ENCODE peak calls at places on chromosome 16, in five cellular contexts. E is body of pancreas, D is mesenchymal stem cell, V is tibial artery, C is hepatocyte. M is an unnamed sample.

GRCh38 chr16:69311533-69312388 is 611 bp downstream of the VPS4A start:
- DNase-seq in E (peak; percentile 51), D (peak; percentile 50), V (no peak), C (peak; percentile 63), M (peak; percentile 47)

GRCh38 chr16:27408012-27408601 is 6.1 kb downstream of the IL21R start:
- DNase-seq in E (no peak), D (peak; percentile 32), V (no peak), C (no peak), M (no peak)

GRCh38 chr16:81366316-81366932 is 51.7 kb downstream of the GAN start:
- DNase-seq in E (no peak), D (peak; percentile 52), V (no peak), C (peak; percentile 66), M (peak; percentile 58)

GRCh38 chr16:22673463-22673862 is 140.5 kb upstream of the HS3ST2 start:
- DNase-seq in E (no peak), D (no peak), V (no peak), C (no peak), M (no peak)

GRCh38 chr16:81814751-81815428 is 35.8 kb downstream of the PLCG2 start:
- DNase-seq in E (no peak), D (no peak), V (no peak), C (no peak), M (no peak)

GRCh38 chr16:19878760-19879159 is 5.9 kb downstream of the GPRC5B start:
- DNase-seq in E (no peak), D (no peak), V (no peak), C (no peak), M (no peak)

GRCh38 chr16:68179196-68179795 is 56.6 kb downstream of the ESRP2 start:
- DNase-seq in E (no peak), D (no peak), V (no peak), C (no peak), M (no peak)

GRCh38 chr16:49747654-49748053 is 108.3 kb downstream of the ZNF423 start:
- DNase-seq in E (no peak), D (no peak), V (no peak), C (no peak), M (no peak)

GRCh38 chr16:4183258-4184037 is 58.4 kb downstream of the SRL start:
- DNase-seq in E (peak; percentile 93), D (peak; percentile 90), V (peak; percentile 83), C (peak; percentile 99), M (peak; percentile 92)

GRCh38 chr16:50292566-50292948 is 26.2 kb downstream of the ADCY7 start:
- DNase-seq in E (no peak), D (no peak), V (no peak), C (no peak), M (no peak)

GRCh38 chr16:183005-183404 is 2.7 kb downstream of the HBQ1 start:
- DNase-seq in E (no peak), D (no peak), V (no peak), C (no peak), M (no peak)

GRCh38 chr16:2501938-2502900 is 11.5 kb upstream of the ATP6V0C start:
- DNase-seq in E (no peak), D (no peak), V (no peak), C (no peak), M (no peak)

GRCh38 chr16:2499454-2499853 is 14.3 kb upstream of the ATP6V0C start:
- DNase-seq in E (no peak), D (no peak), V (no peak), C (no peak), M (no peak)

GRCh38 chr16:2500634-2500936 is 13.2 kb upstream of the ATP6V0C start:
- DNase-seq in E (no peak), D (no peak), V (no peak), C (no peak), M (no peak)

GRCh38 chr16:2499890-2500633 is 13.7 kb upstream of the ATP6V0C start:
- DNase-seq in E (no peak), D (no peak), V (no peak), C (no peak), M (no peak)

DNA sequence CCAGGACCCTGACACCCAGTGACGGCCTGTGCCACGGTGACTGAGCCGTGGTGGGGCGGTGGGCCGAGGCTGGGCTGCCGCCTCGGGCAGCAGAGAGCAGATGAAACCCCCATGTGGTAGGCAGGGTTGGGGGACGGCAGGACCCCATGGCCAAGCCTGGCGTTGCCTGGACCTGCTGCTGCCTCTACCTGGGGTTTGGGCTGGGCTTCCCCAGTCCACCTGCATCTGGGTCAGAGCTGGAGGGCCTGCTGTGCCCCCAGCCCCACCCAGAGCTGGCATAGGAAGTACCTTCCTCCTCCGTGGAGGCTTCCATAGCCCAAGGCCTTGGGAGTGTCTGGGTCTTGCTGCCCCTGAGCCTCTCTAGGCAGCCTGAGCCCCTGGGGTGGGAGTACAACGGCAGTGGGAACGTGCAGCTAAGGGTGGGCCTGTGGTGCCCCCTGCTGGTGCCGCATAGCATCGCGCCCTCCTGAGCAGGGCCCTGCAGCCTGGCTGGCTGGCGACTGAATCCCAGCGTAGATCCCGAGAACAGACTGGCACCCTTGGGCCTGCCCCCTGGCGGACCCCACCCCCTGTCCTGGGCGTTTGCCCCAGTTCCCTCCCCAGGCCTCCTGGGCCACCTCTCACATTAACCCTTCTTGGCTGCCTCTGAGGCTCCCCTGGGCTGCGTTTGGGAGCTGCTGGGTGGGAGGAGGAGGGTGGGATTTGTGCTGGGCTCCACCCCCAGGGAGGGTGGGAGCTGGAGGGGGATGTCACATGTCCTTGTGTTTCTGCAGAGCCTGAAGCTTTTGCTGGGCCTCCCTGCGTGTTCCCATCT is 12.6 kb upstream of the ATP6V0C start:
- DNase-seq in E (peak; percentile 89), D (peak; percentile 87), V (peak; percentile 79), C (peak; percentile 91), M (peak; percentile 76)
- H3K4me3 ChIP-seq in E (no peak overlapping the region), D (no peak overlapping the region), V (no peak overlapping the region), C (no peak overlapping the region), M (no peak overlapping the region)

GRCh38 chr16:12220721-12221120 is 244.2 kb downstream of the SNX29 start:
- DNase-seq in E (no peak), D (no peak), V (no peak), C (no peak), M (no peak)
- H3K4me3 ChIP-seq in E (no peak overlapping the region), D (no peak overlapping the region), V (no peak overlapping the region), C (no peak overlapping the region), M (no peak overlapping the region)

GRCh38 chr16:29818082-29818481 is 2.1 kb downstream of the PAGR1 start:
- DNase-seq in E (no peak), D (peak; percentile 12), V (no peak), C (no peak), M (peak; percentile 31)

GRCh38 chr16:29820730-29821662 is 734 bp downstream of the MVP start:
- DNase-seq in E (peak; percentile 79), D (peak; percentile 23), V (peak; percentile 60), C (no peak), M (peak; percentile 47)

GRCh38 chr16:29821663-29822115 is 1.4 kb downstream of the MVP start:
- DNase-seq in E (no peak), D (peak; percentile 86), V (no peak), C (peak; percentile 70), M (peak; percentile 78)

GRCh38 chr16:29820271-29820701 is at the start of gene MVP:
- DNase-seq in E (peak; percentile 86), D (peak; percentile 72), V (peak; percentile 80), C (peak; percentile 86), M (peak; percentile 70)

DNA sequence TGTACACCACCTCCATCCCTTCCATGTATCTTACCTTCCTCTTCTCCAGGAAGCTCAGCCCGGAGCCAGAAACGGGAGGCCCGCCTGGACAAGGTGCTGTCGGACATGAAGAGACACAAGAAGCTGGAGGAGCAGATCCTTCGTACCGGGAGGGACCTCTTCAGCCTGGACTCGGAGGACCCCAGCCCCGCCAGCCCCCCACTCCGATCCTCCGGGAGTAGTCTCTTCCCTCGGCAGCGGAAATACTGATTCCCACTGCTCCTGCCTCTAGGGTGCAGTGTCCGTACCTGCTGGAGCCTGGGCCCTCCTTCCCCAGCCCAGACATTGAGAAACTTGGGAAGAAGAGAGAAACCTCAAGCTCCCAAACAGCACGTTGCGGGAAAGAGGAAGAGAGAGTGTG is 756 bp upstream of the MVP start:
- DNase-seq in E (no peak), D (peak; percentile 12), V (no peak), C (no peak), M (peak; percentile 44)
- H3K4me3 ChIP-seq in E (no peak overlapping the region), D (peak overlapping the region; percentile 97), V (no peak overlapping the region), C (no peak overlapping the region), M (peak overlapping the region; percentile 92)

GRCh38 chr16:88999457-89000206 is 22.6 kb upstream of the CBFA2T3 start:
- DNase-seq in E (no peak), D (no peak), V (no peak), C (no peak), M (peak; percentile 7)
- H3K4me3 ChIP-seq in E (no peak overlapping the region), D (no peak overlapping the region), V (no peak overlapping the region), C (no peak overlapping the region), M (no peak overlapping the region)

GRCh38 chr16:56450901-56451752 is at the start of the genes NUDT21 and OGFOD1:
- DNase-seq in E (peak; percentile 95), D (peak; percentile 99), V (peak; percentile 96), C (peak; percentile 98), M (peak; percentile 99)
- H3K4me3 ChIP-seq in E (peak within 1 kb of the TSS; percentile 87), D (peak within 1 kb of the TSS; percentile 91), V (peak within 1 kb of the TSS; percentile 88), C (peak within 1 kb of the TSS; percentile 73), M (peak within 1 kb of the TSS; percentile 88)

DNA sequence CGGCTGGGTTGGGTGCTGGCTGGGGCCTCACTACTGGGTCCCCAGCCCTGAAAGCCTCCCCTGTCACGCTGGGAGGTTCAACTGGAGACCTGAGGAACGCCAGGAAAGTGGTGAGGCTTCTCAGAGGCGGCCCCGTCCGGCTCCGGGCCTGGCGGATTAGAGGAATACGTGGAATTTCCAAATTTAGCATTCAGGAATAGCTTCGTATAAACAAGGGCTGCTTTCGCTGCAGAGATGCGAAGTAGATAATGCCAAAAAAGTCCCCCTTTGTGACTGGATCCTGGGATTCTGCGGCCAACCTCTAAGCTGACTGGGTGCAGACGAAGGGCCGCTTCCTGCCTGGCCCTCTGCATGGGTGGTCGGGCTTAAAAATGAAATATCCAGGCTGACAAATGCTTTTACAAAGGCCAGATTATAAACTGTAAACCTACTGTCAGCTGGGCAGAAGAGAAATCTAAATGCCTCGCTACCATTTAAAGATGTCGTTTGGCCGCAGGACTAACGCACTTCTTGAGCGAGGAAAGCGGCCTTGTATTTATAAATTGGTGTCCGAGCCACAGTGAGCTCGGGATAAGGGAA is 252.5 kb downstream of the IRF8 start:
- DNase-seq in E (no peak), D (no peak), V (no peak), C (peak; percentile 69), M (no peak)
- H3K4me3 ChIP-seq in E (no peak overlapping the region), D (no peak overlapping the region), V (no peak overlapping the region), C (no peak overlapping the region), M (no peak overlapping the region)

GRCh38 chr16:3017806-3018506 is at the start of gene CLDN6:
- DNase-seq in E (peak; percentile 53), D (no peak), V (no peak), C (peak; percentile 94), M (no peak)
- H3K4me3 ChIP-seq in E (no peak within 1 kb of the TSS), D (no peak within 1 kb of the TSS), V (no peak within 1 kb of the TSS), C (peak within 1 kb of the TSS; percentile 42), M (no peak within 1 kb of the TSS)

M was measured in epithelial cell of esophagus.